ENCODE peak calls at places on chromosomes 6 and 20, in six cellular contexts. One of them, this sample, is unnamed.

GRCh38 chr20:24052599-24053275 is 64.2 kb upstream of the GGTLC1 start:
- DNase-seq in heart left ventricle: no peak
- DNase-seq in endothelial cell of umbilical vein: no peak
- DNase-seq in sigmoid colon: no peak
- DNase-seq in lower lobe of right lung: no peak
- DNase-seq in effector memory CD4-positive, alpha-beta T cell: no peak
- DNase-seq in this sample: no peak

GRCh38 chr6:11329841-11330765 is 97.6 kb upstream of the NEDD9 start:
- DNase-seq in heart left ventricle: no peak
- DNase-seq in endothelial cell of umbilical vein: peak; percentile 53
- DNase-seq in sigmoid colon: no peak
- DNase-seq in lower lobe of right lung: no peak
- DNase-seq in effector memory CD4-positive, alpha-beta T cell: no peak
- DNase-seq in this sample: no peak

GRCh38 chr6:105452924-105453756 is 50.3 kb upstream of the PREP start:
- DNase-seq in heart left ventricle: no peak
- DNase-seq in endothelial cell of umbilical vein: peak; percentile 6
- DNase-seq in sigmoid colon: no peak
- DNase-seq in lower lobe of right lung: peak; percentile 51
- DNase-seq in effector memory CD4-positive, alpha-beta T cell: peak; percentile 5
- DNase-seq in this sample: no peak

GRCh38 chr20:18388860-18389259 is 78.0 kb downstream of the DZANK1 start:
- DNase-seq in heart left ventricle: no peak
- DNase-seq in endothelial cell of umbilical vein: peak; percentile 42
- DNase-seq in sigmoid colon: no peak
- DNase-seq in lower lobe of right lung: no peak
- DNase-seq in effector memory CD4-positive, alpha-beta T cell: no peak
- DNase-seq in this sample: no peak

GRCh38 chr20:4550740-4551139 is 171.0 kb upstream of the PRND start:
- DNase-seq in heart left ventricle: no peak
- DNase-seq in endothelial cell of umbilical vein: peak; percentile 68
- DNase-seq in sigmoid colon: no peak
- DNase-seq in lower lobe of right lung: no peak
- DNase-seq in effector memory CD4-positive, alpha-beta T cell: no peak
- DNase-seq in this sample: no peak

GRCh38 chr6:48074368-48074767 is 36.6 kb downstream of the PTCHD4 start:
- DNase-seq in heart left ventricle: no peak
- DNase-seq in endothelial cell of umbilical vein: no peak
- DNase-seq in sigmoid colon: no peak
- DNase-seq in lower lobe of right lung: no peak
- DNase-seq in effector memory CD4-positive, alpha-beta T cell: no peak
- DNase-seq in this sample: no peak

GRCh38 chr6:16723833-16724232 is 37.4 kb downstream of the ATXN1 start:
- DNase-seq in heart left ventricle: no peak
- DNase-seq in endothelial cell of umbilical vein: peak; percentile 93
- DNase-seq in sigmoid colon: no peak
- DNase-seq in lower lobe of right lung: no peak
- DNase-seq in effector memory CD4-positive, alpha-beta T cell: no peak
- DNase-seq in this sample: no peak

GRCh38 chr6:57158658-57159057 is 13.5 kb upstream of the BAG2 start:
- DNase-seq in heart left ventricle: no peak
- DNase-seq in endothelial cell of umbilical vein: no peak
- DNase-seq in sigmoid colon: no peak
- DNase-seq in lower lobe of right lung: no peak
- DNase-seq in effector memory CD4-positive, alpha-beta T cell: no peak
- DNase-seq in this sample: no peak

GRCh38 chr20:9460518-9460917 is 53.9 kb upstream of the LAMP5 start:
- DNase-seq in heart left ventricle: no peak
- DNase-seq in endothelial cell of umbilical vein: peak; percentile 85
- DNase-seq in sigmoid colon: no peak
- DNase-seq in lower lobe of right lung: no peak
- DNase-seq in effector memory CD4-positive, alpha-beta T cell: no peak
- DNase-seq in this sample: no peak

GRCh38 chr20:2756056-2756611 is 44.3 kb downstream of the CPXM1 start:
- DNase-seq in heart left ventricle: no peak
- DNase-seq in endothelial cell of umbilical vein: peak; percentile 43
- DNase-seq in sigmoid colon: peak; percentile 52
- DNase-seq in lower lobe of right lung: no peak
- DNase-seq in effector memory CD4-positive, alpha-beta T cell: no peak
- DNase-seq in this sample: peak; percentile 56

GRCh38 chr6:135265278-135265677 is 84.2 kb downstream of the MYB start:
- DNase-seq in heart left ventricle: no peak
- DNase-seq in endothelial cell of umbilical vein: no peak
- DNase-seq in sigmoid colon: no peak
- DNase-seq in lower lobe of right lung: no peak
- DNase-seq in effector memory CD4-positive, alpha-beta T cell: no peak
- DNase-seq in this sample: no peak

GRCh38 chr20:40933758-40934157 is 94.9 kb upstream of the TOP1 start:
- DNase-seq in heart left ventricle: no peak
- DNase-seq in endothelial cell of umbilical vein: no peak
- DNase-seq in sigmoid colon: no peak
- DNase-seq in lower lobe of right lung: no peak
- DNase-seq in effector memory CD4-positive, alpha-beta T cell: no peak
- DNase-seq in this sample: no peak

GRCh38 chr20:40932436-40932835 is 96.2 kb upstream of the TOP1 start:
- DNase-seq in heart left ventricle: no peak
- DNase-seq in endothelial cell of umbilical vein: no peak
- DNase-seq in sigmoid colon: no peak
- DNase-seq in lower lobe of right lung: no peak
- DNase-seq in effector memory CD4-positive, alpha-beta T cell: no peak
- DNase-seq in this sample: no peak

GRCh38 chr20:40930561-40930960 is 98.1 kb upstream of the TOP1 start:
- DNase-seq in heart left ventricle: no peak
- DNase-seq in endothelial cell of umbilical vein: no peak
- DNase-seq in sigmoid colon: no peak
- DNase-seq in lower lobe of right lung: no peak
- DNase-seq in effector memory CD4-positive, alpha-beta T cell: no peak
- DNase-seq in this sample: no peak

GRCh38 chr20:40925829-40926228 is 102.8 kb upstream of the TOP1 start:
- DNase-seq in heart left ventricle: no peak
- DNase-seq in endothelial cell of umbilical vein: no peak
- DNase-seq in sigmoid colon: no peak
- DNase-seq in lower lobe of right lung: no peak
- DNase-seq in effector memory CD4-positive, alpha-beta T cell: no peak
- DNase-seq in this sample: no peak

DNA sequence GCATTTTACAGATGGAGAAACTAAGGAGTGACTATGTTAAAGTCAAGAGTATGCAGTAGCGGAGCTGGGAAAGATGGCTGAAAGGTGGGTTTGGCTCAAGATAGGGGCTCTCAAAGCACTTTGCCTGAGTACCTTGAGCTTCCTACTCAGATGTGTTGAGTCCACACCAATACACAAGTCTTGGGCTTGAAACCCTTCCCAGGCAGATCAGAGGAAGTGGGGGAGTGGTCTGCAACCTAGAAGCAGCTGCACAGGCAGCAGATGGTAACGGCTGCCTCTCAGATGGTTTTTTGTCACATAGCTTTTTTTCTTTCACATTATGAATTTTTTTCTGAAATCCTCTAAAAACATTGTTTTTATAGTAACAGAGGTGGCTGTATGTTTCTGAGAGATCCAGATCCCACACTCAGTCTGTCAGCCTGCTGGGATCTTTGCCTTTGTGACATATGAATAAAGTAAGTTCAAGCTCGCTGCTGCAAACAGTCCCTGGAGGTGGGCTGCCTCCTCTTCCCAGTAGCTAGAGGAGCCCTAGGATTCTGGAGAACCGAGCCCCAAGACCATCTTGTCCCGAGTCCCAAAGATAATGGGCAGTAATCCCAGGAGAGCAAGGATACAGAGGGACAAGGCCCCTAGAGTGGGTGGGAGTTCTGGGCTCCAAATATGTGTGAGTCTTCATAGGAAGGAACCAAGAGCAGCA is 97.1 kb upstream of the TOP1 start:
- DNase-seq in heart left ventricle: no peak
- DNase-seq in endothelial cell of umbilical vein: no peak
- DNase-seq in sigmoid colon: no peak
- DNase-seq in lower lobe of right lung: no peak
- DNase-seq in effector memory CD4-positive, alpha-beta T cell: no peak
- DNase-seq in this sample: no peak
- H3K4me3 ChIP-seq in heart left ventricle: no peak overlapping the region
- H3K4me3 ChIP-seq in endothelial cell of umbilical vein: no peak overlapping the region
- H3K4me3 ChIP-seq in sigmoid colon: no peak overlapping the region
- H3K4me3 ChIP-seq in lower lobe of right lung: no peak overlapping the region
- H3K4me3 ChIP-seq in effector memory CD4-positive, alpha-beta T cell: no peak overlapping the region
- H3K4me3 ChIP-seq in this sample: no peak overlapping the region

GRCh38 chr6:55512904-55513303 is 66.1 kb downstream of the HMGCLL1 start:
- DNase-seq in heart left ventricle: no peak
- DNase-seq in endothelial cell of umbilical vein: no peak
- DNase-seq in sigmoid colon: no peak
- DNase-seq in lower lobe of right lung: no peak
- DNase-seq in effector memory CD4-positive, alpha-beta T cell: no peak
- DNase-seq in this sample: no peak
- H3K9me3 ChIP-seq in heart left ventricle: no peaks in the 10 kb centered on the region
- H3K9me3 ChIP-seq in endothelial cell of umbilical vein: no peaks in the 10 kb centered on the region
- H3K9me3 ChIP-seq in sigmoid colon: no peaks in the 10 kb centered on the region
- H3K9me3 ChIP-seq in lower lobe of right lung: no peaks in the 10 kb centered on the region
- H3K9me3 ChIP-seq in effector memory CD4-positive, alpha-beta T cell: no peaks in the 10 kb centered on the region
- H3K9me3 ChIP-seq in this sample: no peaks in the 10 kb centered on the region

GRCh38 chr6:33779895-33780294 is 9.0 kb downstream of the LEMD2 start:
- DNase-seq in heart left ventricle: no peak
- DNase-seq in endothelial cell of umbilical vein: no peak
- DNase-seq in sigmoid colon: no peak
- DNase-seq in lower lobe of right lung: no peak
- DNase-seq in effector memory CD4-positive, alpha-beta T cell: no peak
- DNase-seq in this sample: no peak
- H3K4me3 ChIP-seq in heart left ventricle: no peak overlapping the region
- H3K4me3 ChIP-seq in endothelial cell of umbilical vein: no peak overlapping the region
- H3K4me3 ChIP-seq in sigmoid colon: no peak overlapping the region
- H3K4me3 ChIP-seq in lower lobe of right lung: no peak overlapping the region
- H3K4me3 ChIP-seq in effector memory CD4-positive, alpha-beta T cell: no peak overlapping the region
- H3K4me3 ChIP-seq in this sample: no peak overlapping the region

DNA sequence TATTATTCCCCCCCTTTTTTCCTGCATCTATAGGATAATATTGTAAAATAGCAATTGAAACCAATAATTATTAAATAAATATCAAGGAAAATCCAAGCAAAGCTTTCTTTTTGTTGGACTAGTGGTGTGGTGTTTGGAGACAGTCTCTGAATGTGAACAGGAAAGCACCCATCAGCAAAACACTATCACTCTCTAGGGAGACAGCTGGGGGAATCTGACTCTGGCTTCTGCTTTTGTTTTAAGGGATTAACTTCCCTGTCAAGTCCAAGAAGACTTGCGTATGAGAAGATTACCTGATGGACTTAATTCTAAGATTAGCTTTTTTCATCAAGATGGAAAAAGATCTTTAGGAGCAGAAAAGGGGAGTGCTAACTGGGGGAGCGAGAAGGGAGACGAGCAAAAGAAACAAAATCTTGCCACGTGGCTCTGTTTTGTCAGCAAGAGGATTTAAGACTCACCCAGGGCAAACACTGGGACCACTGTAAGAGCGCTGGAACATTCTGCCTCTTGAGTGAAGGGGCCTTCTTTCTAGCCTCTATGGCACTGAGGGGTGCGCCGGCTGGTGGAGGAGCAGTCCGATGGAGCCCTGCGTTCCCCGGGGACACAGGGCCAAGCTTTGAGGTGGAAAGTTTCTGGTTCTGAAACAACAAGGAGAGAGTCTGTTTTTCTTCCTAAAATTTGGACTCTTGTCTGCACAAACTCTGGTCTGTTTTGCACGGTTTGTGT is 570 bp downstream of the TULP4 start:
- DNase-seq in heart left ventricle: no peak
- DNase-seq in endothelial cell of umbilical vein: no peak
- DNase-seq in sigmoid colon: no peak
- DNase-seq in lower lobe of right lung: no peak
- DNase-seq in effector memory CD4-positive, alpha-beta T cell: no peak
- DNase-seq in this sample: peak; percentile 60
- H3K9me3 ChIP-seq in heart left ventricle: peaks cover 5% of the 10 kb centered on the region
- H3K9me3 ChIP-seq in endothelial cell of umbilical vein: no peaks in the 10 kb centered on the region
- H3K9me3 ChIP-seq in sigmoid colon: peaks cover 3% of the 10 kb centered on the region
- H3K9me3 ChIP-seq in lower lobe of right lung: no peaks in the 10 kb centered on the region
- H3K9me3 ChIP-seq in effector memory CD4-positive, alpha-beta T cell: no peaks in the 10 kb centered on the region
- H3K9me3 ChIP-seq in this sample: no peaks in the 10 kb centered on the region

This sample was measured in thyroid gland.